ENCODE peak calls at places on chromosome 1, in six cellular contexts. C, J, P, K, V and R are unnamed samples.

GRCh38 chr1:175900171-175900570 is 156.8 kb upstream of the TNR start:
- DNase-seq in C (no peak), K (no peak), V (no peak), J (no peak), P (no peak), R (no peak)

GRCh38 chr1:206575165-206575893 is 36.9 kb downstream of the EIF2D start:
- DNase-seq in J (no peak), P (peak), K (peak), V (peak), C (peak), R (no peak)

GRCh38 chr1:212791261-212791675 is 309 bp downstream of the NSL1 start:
- DNase-seq in K (no peak), V (no peak), J (no peak), P (no peak), C (no peak), R (no peak)

GRCh38 chr1:19648689-19649088 is 4.6 kb downstream of the NBL1 start:
- DNase-seq in K (no peak), J (no peak), P (no peak), C (no peak), V (peak), R (no peak)

GRCh38 chr1:175192111-175192629 is 406 bp downstream of the KIAA0040 start:
- DNase-seq in C (peak), V (peak), K (peak), P (peak), J (peak), R (peak)

GRCh38 chr1:33030575-33030974 is 6.1 kb downstream of the AK2 start:
- DNase-seq in P (no peak), V (no peak), J (no peak), K (no peak), C (peak), R (no peak)

GRCh38 chr1:203148127-203148526 is 20.6 kb downstream of the ADORA1 start:
- DNase-seq in C (no peak), K (no peak), J (no peak), V (no peak), P (peak), R (no peak)

GRCh38 chr1:15849775-15850449 is 2.4 kb downstream of the SPEN start:
- DNase-seq in K (peak), P (peak), C (peak), J (no peak), V (peak), R (peak)

GRCh38 chr1:80212021-80212420 is 1205.5 kb upstream of the ADGRL4 start:
- DNase-seq in P (no peak), V (no peak), J (no peak), C (no peak), K (no peak), R (no peak)

GRCh38 chr1:11757047-11757446 is 4.9 kb upstream of the C1orf167 start:
- DNase-seq in K (no peak), V (no peak), J (no peak), C (no peak), P (no peak), R (no peak)

GRCh38 chr1:8047686-8048522 is 21.8 kb upstream of the ERRFI1 start:
- DNase-seq in K (no peak), P (no peak), C (peak), J (no peak), V (no peak), R (no peak)

GRCh38 chr1:56508523-56508983 is 70.8 kb downstream of the PLPP3 start:
- DNase-seq in K (peak), P (peak), C (peak), V (peak), J (peak), R (no peak)

GRCh38 chr1:21857840-21858670 is 46.0 kb downstream of the LDLRAD2 start:
- DNase-seq in C (no peak), J (no peak), V (no peak), P (no peak), K (no peak), R (no peak)

GRCh38 chr1:172653015-172653709 is 5.7 kb upstream of the FASLG start:
- DNase-seq in C (no peak), P (no peak), J (no peak), V (no peak), K (no peak), R (no peak)

GRCh38 chr1:4140821-4141220 is 240.7 kb upstream of the C1orf174 start:
- DNase-seq in P (no peak), J (no peak), C (no peak), K (no peak), V (no peak), R (peak)

GRCh38 chr1:117059334-117059677 is 820 bp upstream of the TTF2 start:
- DNase-seq in P (peak), C (no peak), V (peak), J (no peak), K (peak), R (peak)

GRCh38 chr1:4106731-4107130 is 206.7 kb upstream of the C1orf174 start:
- DNase-seq in C (peak), J (no peak), V (no peak), P (no peak), K (no peak), R (peak)

GRCh38 chr1:93763981-93764750 is 82.5 kb upstream of the BCAR3 start:
- DNase-seq in V (no peak), J (no peak), K (no peak), P (no peak), C (no peak), R (no peak)

GRCh38 chr1:154669464-154670282 is 61.7 kb upstream of the ADAR start:
- DNase-seq in J (peak), C (peak), V (peak), K (peak), P (peak), R (peak)

DNA sequence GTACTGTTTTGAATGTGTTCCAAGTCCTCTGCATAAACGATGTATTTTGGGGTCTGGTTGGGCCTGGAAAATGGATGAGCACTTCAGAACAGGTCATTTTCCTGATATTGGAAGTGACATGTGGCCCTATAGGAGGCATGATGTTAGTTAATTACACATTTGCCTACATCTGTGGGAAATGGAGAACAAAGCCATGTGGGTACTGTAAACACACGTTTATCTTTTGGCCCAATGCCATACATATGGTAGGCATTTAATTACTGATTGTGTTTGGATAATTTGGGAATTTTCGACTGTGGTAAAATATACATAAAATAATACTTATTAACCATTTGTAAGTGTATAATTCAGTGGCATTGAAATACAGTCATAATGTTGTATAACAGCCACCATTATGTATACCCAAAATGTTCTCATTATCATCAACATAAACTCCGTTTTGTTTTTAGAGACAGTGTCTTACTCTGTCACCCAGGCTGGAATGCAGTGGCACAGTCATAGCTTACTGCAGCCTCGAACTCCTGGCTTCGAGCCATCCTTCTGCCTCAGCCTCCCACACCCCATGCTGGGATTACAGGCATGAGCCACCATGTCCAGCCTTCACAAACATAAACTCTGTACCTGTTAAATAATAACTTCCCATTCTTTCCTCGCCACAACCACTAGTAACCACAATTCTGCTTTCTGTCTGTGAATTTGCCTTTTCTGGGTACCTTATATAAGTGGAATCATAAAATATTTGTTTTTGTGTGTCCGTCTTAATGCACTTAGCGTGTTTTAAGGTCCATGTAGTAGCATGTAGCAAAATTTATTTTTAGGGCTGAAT is 11.9 kb upstream of the RNPEP start:
- DNase-seq in K (peak), P (no peak), C (no peak), J (no peak), V (no peak), R (no peak)
- TF ChIP-seq POLR2A in K (no peak), P (no peak), C (no peak), J (no peak), V (no peak), R (no peak)

GRCh38 chr1:145961109-145961424 is 3.2 kb upstream of the LIX1L start:
- DNase-seq in K (no peak), V (no peak), C (no peak), J (peak), P (no peak), R (no peak)

GRCh38 chr1:145959333-145959732 is 1.5 kb upstream of the LIX1L start:
- DNase-seq in K (no peak), P (no peak), J (no peak), V (no peak), C (no peak), R (no peak)

GRCh38 chr1:145959957-145960467 is 2.2 kb upstream of the LIX1L start:
- DNase-seq in V (no peak), J (no peak), K (no peak), P (no peak), C (no peak), R (no peak)

GRCh38 chr1:145961425-145962156 is 2.8 kb downstream of the ANKRD34A start:
- DNase-seq in K (no peak), C (peak), P (no peak), V (peak), J (peak), R (peak)

DNA sequence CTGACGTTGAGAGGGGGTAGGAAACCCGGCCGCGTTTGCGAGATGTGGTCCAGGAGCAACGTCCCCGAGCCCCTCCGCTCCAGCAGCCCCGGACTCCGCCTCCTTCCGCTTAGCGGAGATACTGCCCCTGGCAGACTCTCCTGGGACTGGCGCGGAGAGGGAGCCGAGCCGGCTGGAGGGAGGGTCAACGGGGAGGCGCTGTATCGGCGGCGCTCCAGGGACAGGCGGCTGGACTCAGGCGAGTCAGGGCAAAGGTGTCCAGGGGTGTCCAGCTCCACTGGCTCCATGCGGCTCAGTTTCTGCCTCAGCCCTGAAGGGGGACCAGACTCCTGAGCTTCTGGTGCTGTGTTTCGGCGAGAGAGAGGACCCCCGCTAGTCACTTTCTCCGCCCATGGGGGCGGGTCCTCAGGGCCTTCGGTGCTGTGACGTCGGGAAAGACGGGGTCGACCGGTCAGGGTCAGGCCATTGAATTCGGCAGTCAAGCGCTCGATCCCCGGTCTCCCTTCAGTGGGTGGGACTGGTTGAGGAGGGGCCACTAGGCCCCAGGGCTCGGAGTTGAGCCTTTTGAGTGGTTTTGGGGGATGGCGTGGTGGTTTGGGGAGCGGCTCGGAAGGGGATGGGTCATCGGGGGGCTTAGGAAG is 2.8 kb upstream of the LIX1L start:
- DNase-seq in K (peak), J (peak), P (peak), C (peak), V (peak), R (peak)
- TF ChIP-seq POLR2A in K (peak), J (no peak), P (no peak), C (peak), V (no peak), R (no peak)

DNA sequence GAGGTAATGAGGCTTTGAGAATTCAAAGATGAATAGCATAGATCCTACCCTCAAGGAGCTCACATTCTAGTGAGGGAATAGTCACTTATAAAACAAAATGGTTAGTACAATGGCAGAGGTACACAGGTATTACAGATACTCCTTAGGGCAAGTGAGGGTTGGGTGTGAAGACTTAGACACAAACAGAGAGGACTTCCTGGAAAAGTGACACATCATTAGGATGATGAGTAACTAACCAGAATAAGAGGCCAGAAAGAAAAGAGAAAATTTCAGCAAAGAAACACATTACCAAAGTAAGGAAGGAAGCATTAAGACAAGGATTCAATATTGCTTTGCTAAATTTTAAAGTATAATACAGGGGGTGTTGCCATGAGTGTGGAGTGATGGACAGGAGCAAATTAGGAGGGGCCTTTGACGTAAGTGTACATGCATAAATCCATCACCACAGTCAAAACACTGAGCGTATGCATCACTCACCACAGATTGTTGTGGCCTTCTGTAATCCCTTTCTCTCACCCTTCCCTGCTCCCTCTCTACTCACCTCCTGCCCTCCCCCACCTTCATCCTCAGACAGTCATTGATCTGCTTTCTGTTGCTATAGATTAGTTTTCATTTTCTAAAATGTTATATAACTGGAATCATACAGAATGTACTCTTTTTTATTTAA is 7.9 kb downstream of the CD53 start:
- DNase-seq in P (no peak), J (no peak), C (no peak), K (no peak), V (no peak), R (no peak)
- TF ChIP-seq POLR2A in P (no peak), J (no peak), C (no peak), K (no peak), V (no peak), R (no peak)

GRCh38 chr1:28244549-28245251 is 8.8 kb downstream of the ATP5IF1 start:
- DNase-seq in J (no peak), K (no peak), C (no peak), P (no peak), V (no peak), R (no peak)
- TF ChIP-seq POLR2A in J (no peak), K (no peak), C (no peak), P (no peak), V (no peak), R (no peak)

DNA sequence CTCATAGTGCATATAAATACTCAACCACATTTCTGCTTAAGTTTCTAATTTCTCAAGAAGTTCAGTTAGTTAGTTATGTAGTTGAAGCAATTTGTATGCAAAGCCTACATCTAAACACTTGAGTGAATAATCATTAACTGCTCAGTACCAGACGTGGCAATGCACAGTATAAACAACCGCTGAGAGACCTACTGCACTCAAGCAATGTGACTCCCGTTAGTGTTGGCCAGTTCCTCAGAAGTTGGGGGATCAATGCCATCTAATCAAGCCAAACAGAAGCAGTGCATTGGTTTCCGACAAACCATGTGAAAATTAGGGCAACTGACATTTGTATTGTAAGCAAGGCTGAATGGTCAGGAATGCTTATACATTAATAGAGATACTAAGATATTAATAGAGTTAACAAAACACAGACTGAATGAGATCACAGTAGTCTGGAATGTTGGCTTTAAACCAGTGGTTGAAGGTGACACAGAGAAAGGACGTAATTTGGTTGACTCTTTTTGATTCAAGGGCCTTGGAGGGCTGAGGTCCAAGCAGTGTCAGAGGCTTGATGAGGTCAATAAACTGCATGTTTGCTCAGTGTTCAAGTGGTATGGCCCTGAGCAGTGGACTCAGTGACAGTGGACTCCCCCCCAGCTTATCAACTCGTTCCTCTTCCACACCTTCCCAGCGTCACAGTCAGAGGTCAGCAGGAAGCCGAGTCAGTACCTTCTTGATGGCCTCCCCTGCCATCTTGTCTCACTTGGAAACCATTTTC is 255.5 kb downstream of the CTH start:
- DNase-seq in J (no peak), P (no peak), C (no peak), V (no peak), K (no peak), R (no peak)
- TF ChIP-seq POLR2A in J (no peak), P (no peak), C (no peak), V (no peak), K (no peak), R (no peak)

GRCh38 chr1:160076295-160076694 is 5.0 kb upstream of the KCNJ9 start:
- DNase-seq in P (no peak), K (no peak), J (no peak), C (no peak), V (no peak), R (peak)

GRCh38 chr1:160077496-160077895 is 3.8 kb upstream of the KCNJ9 start:
- DNase-seq in P (no peak), J (no peak), K (no peak), V (no peak), C (no peak), R (peak)

GRCh38 chr1:160079448-160079847 is 1.9 kb upstream of the KCNJ9 start:
- DNase-seq in V (no peak), P (no peak), C (no peak), J (no peak), K (no peak), R (no peak)

GRCh38 chr1:160080381-160081100 is 797 bp upstream of the KCNJ9 start:
- DNase-seq in C (no peak), K (no peak), V (no peak), J (no peak), P (no peak), R (peak)

DNA sequence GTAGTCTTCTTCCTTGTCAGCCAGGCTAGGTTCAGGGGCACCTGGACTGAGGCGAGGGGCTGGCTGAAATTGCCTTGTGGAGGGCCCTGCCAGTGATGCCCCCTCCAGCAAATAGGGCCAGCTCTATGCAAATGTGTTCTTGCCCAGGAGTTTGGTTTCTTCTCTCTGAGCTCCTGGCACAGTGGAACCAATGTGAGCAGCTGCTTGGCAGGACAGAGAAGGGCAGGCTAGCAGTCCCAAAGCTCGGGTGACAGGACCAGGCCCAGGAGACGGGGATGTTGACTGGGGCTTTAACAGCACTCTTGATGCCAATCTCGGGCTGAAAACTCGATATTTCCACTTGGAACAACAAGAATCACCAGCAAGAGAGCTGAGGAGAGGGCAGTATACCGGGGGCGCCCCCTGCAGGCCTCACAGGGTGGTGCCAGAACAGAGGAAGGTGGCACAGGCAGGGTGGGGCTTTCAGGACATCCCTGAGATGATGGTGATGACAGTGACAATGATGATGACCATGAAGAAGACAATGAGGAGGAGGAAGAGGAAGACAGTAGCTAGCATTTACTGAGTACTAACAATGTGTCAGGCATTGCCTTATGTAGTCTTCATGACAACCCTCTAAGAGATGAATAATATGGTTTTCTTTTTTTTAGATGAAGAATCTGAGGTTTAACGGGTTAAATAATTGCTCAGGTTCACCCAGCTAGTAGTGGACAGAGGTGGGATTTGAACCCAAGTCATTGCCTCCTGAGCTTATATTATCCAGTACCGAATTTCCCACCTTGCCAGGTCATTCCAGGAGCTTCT is 2.7 kb upstream of the KCNJ9 start:
- DNase-seq in J (no peak), P (peak), K (peak), C (no peak), V (peak), R (peak)
- TF ChIP-seq POLR2A in J (no peak), P (no peak), K (no peak), C (no peak), V (no peak), R (no peak)